ENCODE peak calls at places on chromosomes 3 and 15, in five cellular contexts. O is GM23338, T is mammary epithelial cell, R is RWPE1, J is neural progenitor cell. M is an unnamed sample.
A peak's percentile ranks its signal among the peaks of the same experiment; 100 is the strongest.

GRCh38 chr3:126349071-126349470 is 8.1 kb downstream of the KLF15 start:
- DNase-seq in J (no peak), O (no peak), T (no peak), R (no peak), M (no peak)

GRCh38 chr3:112519424-112520001 is 20.2 kb upstream of the BTLA start:
- DNase-seq in T (peak; percentile 58), R (peak; percentile 46), J (peak; percentile 69), O (peak; percentile 85), M (peak; percentile 12)

GRCh38 chr3:159762981-159763465 is 225.6 kb upstream of the IL12A start:
- DNase-seq in R (peak; percentile 81), J (peak; percentile 34), T (peak; percentile 84), O (peak; percentile 69), M (no peak)

GRCh38 chr3:177499779-177500423 is 302.6 kb upstream of the TBL1XR1 start:
- DNase-seq in R (no peak), O (no peak), T (no peak), J (no peak), M (no peak)

GRCh38 chr3:159782724-159783421 is 205.8 kb upstream of the IL12A start:
- DNase-seq in T (no peak), J (no peak), O (no peak), R (no peak), M (no peak)

GRCh38 chr3:143973352-143974021 is 1.9 kb downstream of the DIPK2A start:
- DNase-seq in O (no peak), J (peak; percentile 20), R (peak; percentile 17), T (peak; percentile 39), M (no peak)

GRCh38 chr15:65062726-65063125 is 5.1 kb downstream of the RASL12 start:
- DNase-seq in J (no peak), O (no peak), R (no peak), T (no peak), M (no peak)

GRCh38 chr3:156681003-156681402 is 6.6 kb downstream of the TIPARP start:
- DNase-seq in T (peak; percentile 97), R (peak; percentile 77), O (peak; percentile 79), J (peak; percentile 25), M (peak; percentile 95)

GRCh38 chr3:147713234-147714133 is 304.3 kb downstream of the ZIC1 start:
- DNase-seq in J (no peak), R (no peak), T (no peak), O (no peak), M (no peak)

DNA sequence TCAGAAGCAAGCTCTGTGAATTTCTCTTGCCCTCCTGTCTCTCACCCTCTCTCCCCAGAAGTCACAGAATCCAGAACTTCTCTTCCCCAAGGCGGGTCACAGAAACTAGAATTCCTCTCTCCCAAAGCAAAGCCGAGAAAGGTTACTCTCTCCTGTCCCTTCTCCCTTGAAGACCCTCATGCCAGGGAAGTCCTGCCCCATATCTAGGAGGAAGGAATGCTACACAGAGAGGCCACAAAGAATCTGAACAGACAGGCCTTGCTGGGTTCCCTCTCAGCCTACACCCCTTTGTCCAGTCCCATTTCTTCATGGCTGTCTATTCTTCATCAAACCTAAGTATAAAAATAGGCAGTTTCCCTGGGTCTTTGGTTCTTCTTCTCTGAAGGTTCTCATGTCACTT is 29.8 kb downstream of the ANP32A start:
- DNase-seq in R (no peak), T (no peak), O (no peak), J (no peak), M (no peak)
- H3K27ac ChIP-seq in R (no peak overlapping the region), T (no peak overlapping the region), O (peak overlapping the region; percentile 78), J (no peak overlapping the region), M (no peak overlapping the region)

DNA sequence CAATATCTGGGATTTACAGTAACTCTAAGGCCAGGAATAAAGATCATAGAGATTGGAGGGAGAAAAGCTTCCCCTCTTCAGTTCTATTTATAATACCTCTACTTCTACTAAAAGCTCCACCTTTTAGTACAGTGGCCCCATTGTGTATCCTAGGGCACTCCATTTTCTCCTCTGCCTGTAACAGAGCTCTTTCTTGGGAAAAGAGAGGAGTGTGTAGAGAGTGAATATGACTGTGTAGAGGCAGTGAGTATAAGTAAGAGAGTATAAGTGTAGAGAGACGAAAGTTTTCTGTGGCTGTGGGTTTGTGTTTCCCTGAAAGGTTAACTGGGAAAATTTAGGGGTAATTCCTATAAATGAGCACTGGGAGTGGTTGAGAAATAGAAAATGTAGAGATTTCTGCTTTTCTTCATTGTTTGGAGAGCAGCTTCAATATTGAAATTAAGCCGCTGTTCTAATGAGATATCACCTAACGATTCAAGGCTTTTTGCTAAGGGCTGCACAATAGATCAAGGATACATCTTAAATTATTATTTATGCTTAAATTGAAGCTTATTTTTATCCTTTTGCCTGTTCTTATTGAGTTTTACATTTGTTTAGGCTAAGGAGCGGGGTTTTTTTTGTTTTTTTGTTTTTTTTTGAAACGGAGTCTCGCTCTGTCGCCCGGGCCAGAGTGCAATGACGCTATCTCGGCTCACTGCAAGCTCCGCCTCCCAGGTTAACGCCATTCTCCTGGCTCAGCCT is 6.8 kb downstream of the IQGAP1 start:
- DNase-seq in R (no peak), T (no peak), O (no peak), J (no peak), M (no peak)
- H3K27ac ChIP-seq in R (peak overlapping the region; percentile 63), T (peak overlapping the region; percentile 7), O (peak overlapping the region; percentile 86), J (no peak overlapping the region), M (no peak overlapping the region)

DNA sequence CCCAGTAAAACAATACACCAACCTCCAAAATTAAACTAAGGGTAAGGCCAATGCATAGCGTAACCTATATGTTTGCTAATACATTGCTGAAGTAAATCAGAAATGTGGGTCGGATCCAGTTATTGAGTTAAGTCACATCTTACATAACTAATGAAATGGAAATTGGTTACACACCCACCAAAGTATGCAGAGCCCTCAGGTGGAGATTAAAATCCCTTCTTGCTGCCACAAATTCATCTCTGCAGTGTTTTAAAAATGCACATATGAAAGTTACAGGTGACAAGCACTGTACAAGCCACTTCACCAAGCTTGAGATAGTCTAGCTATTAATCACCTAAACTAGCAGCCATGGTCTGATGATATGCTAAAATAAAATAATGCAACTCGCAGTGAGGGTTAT is 130.6 kb downstream of the AQP9 start:
- DNase-seq in R (no peak), O (no peak), T (no peak), J (no peak), M (no peak)
- H3K27ac ChIP-seq in R (no peak overlapping the region), O (no peak overlapping the region), T (no peak overlapping the region), J (no peak overlapping the region), M (peak overlapping the region; percentile 63)

GRCh38 chr3:172356427-172356826 is 91.8 kb downstream of the GHSR start:
- DNase-seq in T (no peak), O (no peak), J (no peak), R (no peak), M (no peak)

GRCh38 chr3:172352786-172353185 is 95.5 kb downstream of the GHSR start:
- DNase-seq in R (no peak), O (no peak), T (no peak), J (no peak), M (no peak)

GRCh38 chr3:172351895-172352466 is 96.3 kb downstream of the GHSR start:
- DNase-seq in O (no peak), T (no peak), R (no peak), J (no peak), M (no peak)

GRCh38 chr3:172355836-172356235 is 92.4 kb downstream of the GHSR start:
- DNase-seq in J (no peak), O (no peak), T (peak; percentile 74), R (peak; percentile 44), M (peak; percentile 33)

GRCh38 chr3:172354931-172355499 is 93.2 kb downstream of the GHSR start:
- DNase-seq in O (no peak), T (no peak), J (no peak), R (no peak), M (no peak)
- H3K27ac ChIP-seq in O (no peak overlapping the region), T (no peak overlapping the region), J (no peak overlapping the region), R (no peak overlapping the region), M (peak overlapping the region; percentile 19)

GRCh38 chr15:73575636-73576247 is 57.4 kb downstream of the NPTN start:
- DNase-seq in J (no peak), T (peak; percentile 97), R (peak; percentile 82), O (no peak), M (peak; percentile 93)

GRCh38 chr15:73573071-73573470 is 60.1 kb downstream of the NPTN start:
- DNase-seq in R (no peak), O (no peak), J (no peak), T (no peak), M (no peak)

GRCh38 chr15:73572296-73572695 is 60.9 kb downstream of the NPTN start:
- DNase-seq in T (no peak), R (no peak), J (no peak), O (no peak), M (no peak)

GRCh38 chr15:73571346-73571745 is 61.8 kb downstream of the NPTN start:
- DNase-seq in O (no peak), T (no peak), R (no peak), J (no peak), M (no peak)

DNA sequence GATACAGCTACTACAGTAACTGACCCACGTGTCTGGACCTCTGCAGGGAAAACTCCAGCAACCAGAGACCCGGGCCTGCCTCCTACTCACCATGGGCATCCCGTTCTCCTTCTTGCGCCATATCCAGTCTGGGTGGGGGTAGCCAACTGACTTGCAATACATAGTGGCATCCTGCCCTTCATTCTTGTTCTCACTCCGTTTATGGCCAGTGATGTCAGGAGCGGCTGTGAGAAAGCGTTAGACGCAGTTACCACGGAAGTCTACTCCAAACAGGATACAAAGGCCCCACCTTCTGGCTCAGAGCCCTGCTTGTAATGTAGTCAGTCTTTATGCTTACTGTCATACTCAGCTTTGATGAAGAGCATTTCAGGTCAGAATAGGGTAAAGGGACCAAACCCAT is 59.6 kb downstream of the NPTN start:
- DNase-seq in J (no peak), O (no peak), T (peak; percentile 64), R (peak; percentile 84), M (peak; percentile 80)
- H3K27ac ChIP-seq in J (no peak overlapping the region), O (no peak overlapping the region), T (no peak overlapping the region), R (peak overlapping the region; percentile 81), M (peak overlapping the region; percentile 20)

M was measured in epithelial cell of prostate.